ENCODE peak calls at places on chromosome 17, in four cellular contexts. One of them, this sample, is unnamed.

GRCh38 chr17:79716183-79716797 is 14.5 kb upstream of the ENPP7 start:
- DNase-seq in CD8-positive, alpha-beta T cell: no peak
- DNase-seq in heart left ventricle: no peak
- DNase-seq in CD8-positive, alpha-beta memory T cell: no peak
- DNase-seq in this sample: no peak

GRCh38 chr17:31490019-31490383 is 98.5 kb downstream of the RAB11FIP4 start:
- DNase-seq in CD8-positive, alpha-beta T cell: no peak
- DNase-seq in heart left ventricle: no peak
- DNase-seq in CD8-positive, alpha-beta memory T cell: no peak
- DNase-seq in this sample: no peak

GRCh38 chr17:48498168-48498840 is 32.5 kb downstream of the HOXB1 start:
- DNase-seq in CD8-positive, alpha-beta T cell: no peak
- DNase-seq in heart left ventricle: no peak
- DNase-seq in CD8-positive, alpha-beta memory T cell: no peak
- DNase-seq in this sample: no peak

GRCh38 chr17:64653325-64653984 is 8.7 kb downstream of the SMURF2 start:
- DNase-seq in CD8-positive, alpha-beta T cell: no peak
- DNase-seq in heart left ventricle: no peak
- DNase-seq in CD8-positive, alpha-beta memory T cell: no peak
- DNase-seq in this sample: no peak

GRCh38 chr17:67520282-67520906 is 143.3 kb downstream of the PITPNC1 start:
- DNase-seq in CD8-positive, alpha-beta T cell: no peak
- DNase-seq in heart left ventricle: no peak
- DNase-seq in CD8-positive, alpha-beta memory T cell: no peak
- DNase-seq in this sample: no peak

GRCh38 chr17:42408076-42408475 is 15.0 kb downstream of the CAVIN1 start:
- DNase-seq in CD8-positive, alpha-beta T cell: no peak
- DNase-seq in heart left ventricle: peak; percentile 73
- DNase-seq in CD8-positive, alpha-beta memory T cell: no peak
- DNase-seq in this sample: peak; percentile 29

GRCh38 chr17:1045456-1045855 is 48.5 kb downstream of the TIMM22 start:
- DNase-seq in CD8-positive, alpha-beta T cell: no peak
- DNase-seq in heart left ventricle: no peak
- DNase-seq in CD8-positive, alpha-beta memory T cell: no peak
- DNase-seq in this sample: peak; percentile 15

GRCh38 chr17:7650509-7651096 is at the start of gene ATP1B2:
- DNase-seq in CD8-positive, alpha-beta T cell: peak; percentile 65
- DNase-seq in heart left ventricle: peak; percentile 77
- DNase-seq in CD8-positive, alpha-beta memory T cell: peak; percentile 72
- DNase-seq in this sample: peak; percentile 75

GRCh38 chr17:62720126-62720850 is 87.8 kb downstream of the MARCHF10 start:
- DNase-seq in CD8-positive, alpha-beta T cell: no peak
- DNase-seq in heart left ventricle: peak; percentile 6
- DNase-seq in CD8-positive, alpha-beta memory T cell: no peak
- DNase-seq in this sample: no peak

GRCh38 chr17:49341356-49341755 is 20.7 kb downstream of the ZNF652 start:
- DNase-seq in CD8-positive, alpha-beta T cell: no peak
- DNase-seq in heart left ventricle: no peak
- DNase-seq in CD8-positive, alpha-beta memory T cell: no peak
- DNase-seq in this sample: no peak

GRCh38 chr17:33519692-33520091 is 226.6 kb upstream of the ASIC2 start:
- DNase-seq in CD8-positive, alpha-beta T cell: no peak
- DNase-seq in heart left ventricle: no peak
- DNase-seq in CD8-positive, alpha-beta memory T cell: no peak
- DNase-seq in this sample: no peak

GRCh38 chr17:78998311-78999055 is 11.1 kb downstream of the CANT1 start:
- DNase-seq in CD8-positive, alpha-beta T cell: no peak
- DNase-seq in heart left ventricle: peak; percentile 63
- DNase-seq in CD8-positive, alpha-beta memory T cell: no peak
- DNase-seq in this sample: peak; percentile 89

GRCh38 chr17:45293413-45294211 is 23.2 kb downstream of the MAP3K14 start:
- DNase-seq in CD8-positive, alpha-beta T cell: no peak
- DNase-seq in heart left ventricle: peak; percentile 74
- DNase-seq in CD8-positive, alpha-beta memory T cell: no peak
- DNase-seq in this sample: peak; percentile 65

GRCh38 chr17:62163847-62164246 is 98.8 kb upstream of the MED13 start:
- DNase-seq in CD8-positive, alpha-beta T cell: no peak
- DNase-seq in heart left ventricle: no peak
- DNase-seq in CD8-positive, alpha-beta memory T cell: no peak
- DNase-seq in this sample: peak; percentile 93

GRCh38 chr17:39622380-39623006 is 4.3 kb upstream of the PPP1R1B start:
- DNase-seq in CD8-positive, alpha-beta T cell: no peak
- DNase-seq in heart left ventricle: no peak
- DNase-seq in CD8-positive, alpha-beta memory T cell: no peak
- DNase-seq in this sample: no peak

GRCh38 chr17:58993322-58993721 is 113.4 kb downstream of the TRIM37 start:
- DNase-seq in CD8-positive, alpha-beta T cell: no peak
- DNase-seq in heart left ventricle: no peak
- DNase-seq in CD8-positive, alpha-beta memory T cell: no peak
- DNase-seq in this sample: no peak

GRCh38 chr17:10837987-10838386 is at the start of gene PIRT:
- DNase-seq in CD8-positive, alpha-beta T cell: no peak
- DNase-seq in heart left ventricle: no peak
- DNase-seq in CD8-positive, alpha-beta memory T cell: no peak
- DNase-seq in this sample: no peak

GRCh38 chr17:42387663-42388380 is 420 bp downstream of the STAT3 start:
- DNase-seq in CD8-positive, alpha-beta T cell: peak; percentile 21
- DNase-seq in heart left ventricle: no peak
- DNase-seq in CD8-positive, alpha-beta memory T cell: no peak
- DNase-seq in this sample: peak; percentile 76

GRCh38 chr17:50466371-50467113 is 2.1 kb downstream of the CHAD start:
- DNase-seq in CD8-positive, alpha-beta T cell: no peak
- DNase-seq in heart left ventricle: no peak
- DNase-seq in CD8-positive, alpha-beta memory T cell: no peak
- DNase-seq in this sample: peak; percentile 82

GRCh38 chr17:42365136-42365535 is 23.1 kb downstream of the STAT3 start:
- DNase-seq in CD8-positive, alpha-beta T cell: no peak
- DNase-seq in heart left ventricle: no peak
- DNase-seq in CD8-positive, alpha-beta memory T cell: no peak
- DNase-seq in this sample: no peak

GRCh38 chr17:41915566-41915965 is 3.2 kb downstream of the ACLY start:
- DNase-seq in CD8-positive, alpha-beta T cell: no peak
- DNase-seq in heart left ventricle: no peak
- DNase-seq in CD8-positive, alpha-beta memory T cell: no peak
- DNase-seq in this sample: no peak

GRCh38 chr17:61406543-61406845 is 6.9 kb downstream of the TBX2 start:
- DNase-seq in CD8-positive, alpha-beta T cell: no peak
- DNase-seq in heart left ventricle: no peak
- DNase-seq in CD8-positive, alpha-beta memory T cell: no peak
- DNase-seq in this sample: no peak

GRCh38 chr17:45225051-45225700 is 3.5 kb downstream of the FMNL1 start:
- DNase-seq in CD8-positive, alpha-beta T cell: no peak
- DNase-seq in heart left ventricle: no peak
- DNase-seq in CD8-positive, alpha-beta memory T cell: peak; percentile 58
- DNase-seq in this sample: peak; percentile 8

GRCh38 chr17:57605734-57606105 is 139.4 kb downstream of the CCDC182 start:
- DNase-seq in CD8-positive, alpha-beta T cell: no peak
- DNase-seq in heart left ventricle: no peak
- DNase-seq in CD8-positive, alpha-beta memory T cell: no peak
- DNase-seq in this sample: no peak

GRCh38 chr17:57606111-57606875 is 138.8 kb downstream of the CCDC182 start:
- DNase-seq in CD8-positive, alpha-beta T cell: no peak
- DNase-seq in heart left ventricle: no peak
- DNase-seq in CD8-positive, alpha-beta memory T cell: no peak
- DNase-seq in this sample: no peak

GRCh38 chr17:57608369-57609124 is 136.6 kb downstream of the CCDC182 start:
- DNase-seq in CD8-positive, alpha-beta T cell: no peak
- DNase-seq in heart left ventricle: no peak
- DNase-seq in CD8-positive, alpha-beta memory T cell: no peak
- DNase-seq in this sample: no peak

GRCh38 chr17:57609125-57609877 is 135.8 kb downstream of the CCDC182 start:
- DNase-seq in CD8-positive, alpha-beta T cell: no peak
- DNase-seq in heart left ventricle: no peak
- DNase-seq in CD8-positive, alpha-beta memory T cell: no peak
- DNase-seq in this sample: no peak

GRCh38 chr17:57607553-57608120 is 137.5 kb downstream of the CCDC182 start:
- DNase-seq in CD8-positive, alpha-beta T cell: no peak
- DNase-seq in heart left ventricle: no peak
- DNase-seq in CD8-positive, alpha-beta memory T cell: no peak
- DNase-seq in this sample: no peak
- H3K4me1 ChIP-seq in CD8-positive, alpha-beta T cell: peaks cover 89% of the 10 kb centered on the region
- H3K4me1 ChIP-seq in heart left ventricle: peaks cover 22% of the 10 kb centered on the region
- H3K4me1 ChIP-seq in CD8-positive, alpha-beta memory T cell: peaks cover 66% of the 10 kb centered on the region
- H3K4me1 ChIP-seq in this sample: peaks cover 29% of the 10 kb centered on the region

GRCh38 chr17:36941265-36942021 is 4.2 kb downstream of the LHX1 start:
- DNase-seq in CD8-positive, alpha-beta T cell: no peak
- DNase-seq in heart left ventricle: no peak
- DNase-seq in CD8-positive, alpha-beta memory T cell: no peak
- DNase-seq in this sample: no peak
- H3K4me1 ChIP-seq in CD8-positive, alpha-beta T cell: peaks cover 59% of the 10 kb centered on the region
- H3K4me1 ChIP-seq in heart left ventricle: peaks cover 32% of the 10 kb centered on the region
- H3K4me1 ChIP-seq in CD8-positive, alpha-beta memory T cell: peaks cover 45% of the 10 kb centered on the region
- H3K4me1 ChIP-seq in this sample: peaks cover 36% of the 10 kb centered on the region

GRCh38 chr17:82239401-82239925 is 10.6 kb downstream of the SLC16A3 start:
- DNase-seq in CD8-positive, alpha-beta T cell: no peak
- DNase-seq in heart left ventricle: no peak
- DNase-seq in CD8-positive, alpha-beta memory T cell: no peak
- DNase-seq in this sample: peak; percentile 49
- H3K4me1 ChIP-seq in CD8-positive, alpha-beta T cell: peaks cover 49% of the 10 kb centered on the region
- H3K4me1 ChIP-seq in heart left ventricle: peaks cover 61% of the 10 kb centered on the region
- H3K4me1 ChIP-seq in CD8-positive, alpha-beta memory T cell: peaks cover 43% of the 10 kb centered on the region
- H3K4me1 ChIP-seq in this sample: peaks cover 67% of the 10 kb centered on the region

GRCh38 chr17:77320501-77321256 is 179.9 kb downstream of the SEC14L1 start:
- DNase-seq in CD8-positive, alpha-beta T cell: no peak
- DNase-seq in heart left ventricle: no peak
- DNase-seq in CD8-positive, alpha-beta memory T cell: no peak
- DNase-seq in this sample: peak; percentile 72

GRCh38 chr17:77322284-77322533 is 181.4 kb downstream of the SEC14L1 start:
- DNase-seq in CD8-positive, alpha-beta T cell: no peak
- DNase-seq in heart left ventricle: no peak
- DNase-seq in CD8-positive, alpha-beta memory T cell: no peak
- DNase-seq in this sample: no peak

GRCh38 chr17:77324227-77324626 is 183.5 kb downstream of the SEC14L1 start:
- DNase-seq in CD8-positive, alpha-beta T cell: no peak
- DNase-seq in heart left ventricle: peak; percentile 16
- DNase-seq in CD8-positive, alpha-beta memory T cell: no peak
- DNase-seq in this sample: peak; percentile 7

GRCh38 chr17:77323413-77324171 is 182.8 kb downstream of the SEC14L1 start:
- DNase-seq in CD8-positive, alpha-beta T cell: no peak
- DNase-seq in heart left ventricle: peak; percentile 29
- DNase-seq in CD8-positive, alpha-beta memory T cell: peak; percentile 28
- DNase-seq in this sample: peak; percentile 58

DNA sequence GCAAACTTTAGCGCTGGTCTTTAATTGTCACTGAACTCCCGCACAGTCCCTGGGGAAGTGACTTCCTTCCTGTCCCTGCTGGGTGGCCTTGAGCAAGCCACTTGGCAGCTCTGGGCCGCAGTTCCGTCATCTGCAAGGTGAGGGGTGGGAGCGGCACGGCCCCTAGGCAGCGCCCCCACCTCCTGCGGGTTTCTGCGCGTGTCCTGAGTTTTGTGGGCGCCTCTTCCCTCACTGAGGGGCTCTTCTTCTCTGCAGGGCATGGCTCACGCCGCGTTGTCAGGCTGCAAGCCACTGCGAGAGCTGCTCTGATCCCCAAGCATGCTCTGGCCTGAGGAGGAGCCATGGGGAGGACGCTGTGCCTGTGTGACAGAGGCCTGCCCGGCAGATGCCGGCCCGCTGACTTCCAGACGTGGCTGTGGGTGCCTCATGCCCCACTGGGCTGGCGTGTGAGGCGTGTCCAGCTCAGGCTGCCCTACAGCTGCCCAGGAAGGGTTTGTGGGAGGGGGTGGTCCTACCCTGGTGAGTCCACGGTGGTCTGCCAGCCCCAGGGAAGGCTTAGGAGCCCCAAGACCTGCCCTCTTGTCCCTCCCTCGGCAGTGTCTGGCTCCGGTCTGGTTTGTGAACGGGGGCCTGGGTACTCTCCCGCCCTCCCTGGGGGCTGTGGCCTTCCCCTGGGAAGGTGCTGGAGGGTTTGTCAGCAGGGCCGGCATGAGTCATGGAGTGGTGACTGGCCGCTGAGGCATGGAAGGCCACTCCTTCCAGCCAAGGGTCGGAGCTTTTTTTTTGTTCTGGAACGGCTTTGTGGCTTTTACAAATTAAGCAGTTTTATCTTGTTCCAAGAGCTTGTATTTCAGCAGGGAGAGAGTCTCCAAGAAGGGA is 182.0 kb downstream of the SEC14L1 start:
- DNase-seq in CD8-positive, alpha-beta T cell: no peak
- DNase-seq in heart left ventricle: peak; percentile 79
- DNase-seq in CD8-positive, alpha-beta memory T cell: no peak
- DNase-seq in this sample: peak; percentile 86
- H3K4me1 ChIP-seq in CD8-positive, alpha-beta T cell: peaks cover 65% of the 10 kb centered on the region
- H3K4me1 ChIP-seq in heart left ventricle: peaks cover 34% of the 10 kb centered on the region
- H3K4me1 ChIP-seq in CD8-positive, alpha-beta memory T cell: peaks cover 55% of the 10 kb centered on the region
- H3K4me1 ChIP-seq in this sample: peaks cover 64% of the 10 kb centered on the region

GRCh38 chr17:75979705-75980187 is 706 bp downstream of the TEN1 start:
- DNase-seq in CD8-positive, alpha-beta T cell: no peak
- DNase-seq in heart left ventricle: no peak
- DNase-seq in CD8-positive, alpha-beta memory T cell: no peak
- DNase-seq in this sample: no peak

GRCh38 chr17:75980188-75981018 is 1.4 kb downstream of the TEN1 start:
- DNase-seq in CD8-positive, alpha-beta T cell: no peak
- DNase-seq in heart left ventricle: no peak
- DNase-seq in CD8-positive, alpha-beta memory T cell: no peak
- DNase-seq in this sample: no peak

GRCh38 chr17:75981019-75981615 is 2.1 kb downstream of the TEN1 start:
- DNase-seq in CD8-positive, alpha-beta T cell: no peak
- DNase-seq in heart left ventricle: no peak
- DNase-seq in CD8-positive, alpha-beta memory T cell: no peak
- DNase-seq in this sample: no peak

GRCh38 chr17:75976175-75976848 is 2.7 kb downstream of the ACOX1 start:
- DNase-seq in CD8-positive, alpha-beta T cell: no peak
- DNase-seq in heart left ventricle: no peak
- DNase-seq in CD8-positive, alpha-beta memory T cell: no peak
- DNase-seq in this sample: no peak

GRCh38 chr17:75978938-75979704 is at the start of the genes ACOX1 and TEN1:
- DNase-seq in CD8-positive, alpha-beta T cell: peak; percentile 95
- DNase-seq in heart left ventricle: peak; percentile 98
- DNase-seq in CD8-positive, alpha-beta memory T cell: peak; percentile 95
- DNase-seq in this sample: peak; percentile 97
- H3K4me1 ChIP-seq in CD8-positive, alpha-beta T cell: peaks cover 15% of the 10 kb centered on the region
- H3K4me1 ChIP-seq in heart left ventricle: peaks cover 24% of the 10 kb centered on the region
- H3K4me1 ChIP-seq in CD8-positive, alpha-beta memory T cell: peaks cover 31% of the 10 kb centered on the region
- H3K4me1 ChIP-seq in this sample: peaks cover 48% of the 10 kb centered on the region

DNA sequence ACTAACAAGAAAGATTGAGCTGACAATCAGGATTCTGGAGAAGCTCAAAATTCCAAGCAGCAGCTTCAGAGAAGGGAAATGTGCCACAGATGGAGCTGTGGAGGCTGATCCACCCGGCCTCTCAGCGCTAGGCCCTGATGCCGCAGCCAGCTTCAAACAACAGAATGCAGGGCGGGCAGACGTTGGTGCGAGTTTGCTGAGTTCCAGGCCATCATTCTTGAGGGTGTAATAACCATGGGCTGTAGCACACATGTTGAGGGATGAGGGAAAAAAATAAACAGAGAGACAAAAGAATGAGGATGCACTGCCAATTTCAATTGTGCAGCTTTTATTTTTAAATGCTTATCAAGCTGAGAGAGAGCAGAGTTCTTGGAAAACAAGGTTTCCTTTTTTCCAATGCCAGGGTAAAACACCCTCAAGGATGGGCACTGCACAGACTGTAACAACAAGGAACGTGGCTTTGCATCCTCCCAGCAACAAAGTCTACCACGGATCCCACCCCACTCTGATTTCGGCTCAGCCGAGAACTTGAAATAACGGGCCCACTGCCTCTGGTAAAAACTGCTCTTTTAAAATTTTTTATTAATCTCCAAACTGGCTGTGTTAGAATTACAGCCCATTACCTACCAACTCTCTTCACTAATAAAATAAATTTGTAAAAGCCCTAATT is 90.2 kb downstream of the SMG6 start:
- DNase-seq in CD8-positive, alpha-beta T cell: no peak
- DNase-seq in heart left ventricle: peak; percentile 33
- DNase-seq in CD8-positive, alpha-beta memory T cell: no peak
- DNase-seq in this sample: no peak
- H3K4me1 ChIP-seq in CD8-positive, alpha-beta T cell: peaks cover 50% of the 10 kb centered on the region
- H3K4me1 ChIP-seq in heart left ventricle: peaks cover 42% of the 10 kb centered on the region
- H3K4me1 ChIP-seq in CD8-positive, alpha-beta memory T cell: peaks cover 66% of the 10 kb centered on the region
- H3K4me1 ChIP-seq in this sample: no peaks in the 10 kb centered on the region